ENCODE peak calls at places on chromosomes 5 and 9, in nine cellular contexts. One of them, this sample, is unnamed.

GRCh38 chr9:2494571-2494970 is 127.0 kb upstream of the VLDLR start:
- DNase-seq in NT2/D1: peak; percentile 66
- DNase-seq in ovary: no peak
- DNase-seq in tibial nerve: no peak
- DNase-seq in kidney epithelial cell: no peak
- DNase-seq in sigmoid colon: no peak
- DNase-seq in neural progenitor cell: no peak
- DNase-seq in ascending aorta: no peak
- DNase-seq in small intestine: no peak
- DNase-seq in this sample: no peak

GRCh38 chr5:150624334-150625163 is 15.9 kb upstream of the SYNPO start:
- DNase-seq in ovary: peak; percentile 58
- DNase-seq in kidney epithelial cell: no peak
- DNase-seq in small intestine: no peak
- DNase-seq in ascending aorta: no peak
- DNase-seq in tibial nerve: no peak
- DNase-seq in neural progenitor cell: peak; percentile 76
- DNase-seq in NT2/D1: no peak
- DNase-seq in sigmoid colon: no peak
- DNase-seq in this sample: peak; percentile 22

GRCh38 chr9:112355305-112355953 is 22.0 kb upstream of the PTBP3 start:
- DNase-seq in small intestine: no peak
- DNase-seq in kidney epithelial cell: no peak
- DNase-seq in ascending aorta: no peak
- DNase-seq in sigmoid colon: no peak
- DNase-seq in neural progenitor cell: no peak
- DNase-seq in tibial nerve: no peak
- DNase-seq in NT2/D1: no peak
- DNase-seq in ovary: peak; percentile 46
- DNase-seq in this sample: no peak

GRCh38 chr5:3342271-3343100 is 253.1 kb upstream of the IRX1 start:
- DNase-seq in NT2/D1: no peak
- DNase-seq in ovary: no peak
- DNase-seq in neural progenitor cell: no peak
- DNase-seq in sigmoid colon: peak; percentile 56
- DNase-seq in kidney epithelial cell: no peak
- DNase-seq in small intestine: no peak
- DNase-seq in ascending aorta: no peak
- DNase-seq in tibial nerve: no peak
- DNase-seq in this sample: no peak

GRCh38 chr5:175847503-175847902 is 23.9 kb upstream of the CPLX2 start:
- DNase-seq in ovary: no peak
- DNase-seq in sigmoid colon: no peak
- DNase-seq in tibial nerve: no peak
- DNase-seq in kidney epithelial cell: no peak
- DNase-seq in small intestine: no peak
- DNase-seq in neural progenitor cell: peak; percentile 80
- DNase-seq in ascending aorta: no peak
- DNase-seq in NT2/D1: no peak
- DNase-seq in this sample: no peak

GRCh38 chr5:36529142-36529541 is 77.3 kb upstream of the SLC1A3 start:
- DNase-seq in small intestine: no peak
- DNase-seq in NT2/D1: no peak
- DNase-seq in neural progenitor cell: no peak
- DNase-seq in ascending aorta: no peak
- DNase-seq in kidney epithelial cell: no peak
- DNase-seq in ovary: no peak
- DNase-seq in sigmoid colon: no peak
- DNase-seq in tibial nerve: no peak
- DNase-seq in this sample: no peak

GRCh38 chr5:96342581-96342980 is 90.5 kb downstream of the PCSK1 start:
- DNase-seq in tibial nerve: no peak
- DNase-seq in sigmoid colon: no peak
- DNase-seq in ascending aorta: no peak
- DNase-seq in kidney epithelial cell: peak; percentile 25
- DNase-seq in ovary: no peak
- DNase-seq in NT2/D1: no peak
- DNase-seq in small intestine: no peak
- DNase-seq in neural progenitor cell: no peak
- DNase-seq in this sample: no peak

GRCh38 chr5:172713809-172714490 is 57.0 kb downstream of the DUSP1 start:
- DNase-seq in ascending aorta: no peak
- DNase-seq in small intestine: no peak
- DNase-seq in NT2/D1: no peak
- DNase-seq in kidney epithelial cell: no peak
- DNase-seq in tibial nerve: no peak
- DNase-seq in sigmoid colon: peak; percentile 68
- DNase-seq in neural progenitor cell: no peak
- DNase-seq in ovary: no peak
- DNase-seq in this sample: no peak

GRCh38 chr9:75197521-75197920 is 109.2 kb downstream of the OSTF1 start:
- DNase-seq in kidney epithelial cell: peak; percentile 60
- DNase-seq in ovary: no peak
- DNase-seq in small intestine: peak; percentile 11
- DNase-seq in tibial nerve: no peak
- DNase-seq in neural progenitor cell: no peak
- DNase-seq in ascending aorta: no peak
- DNase-seq in NT2/D1: no peak
- DNase-seq in sigmoid colon: no peak
- DNase-seq in this sample: no peak

GRCh38 chr9:20200900-20201495 is 412.2 kb upstream of the SLC24A2 start:
- DNase-seq in kidney epithelial cell: no peak
- DNase-seq in ascending aorta: no peak
- DNase-seq in sigmoid colon: no peak
- DNase-seq in tibial nerve: no peak
- DNase-seq in ovary: no peak
- DNase-seq in NT2/D1: no peak
- DNase-seq in small intestine: no peak
- DNase-seq in neural progenitor cell: peak; percentile 81
- DNase-seq in this sample: no peak

GRCh38 chr9:117405950-117406705 is 8.7 kb downstream of the ASTN2 start:
- DNase-seq in kidney epithelial cell: no peak
- DNase-seq in sigmoid colon: no peak
- DNase-seq in neural progenitor cell: peak; percentile 53
- DNase-seq in NT2/D1: no peak
- DNase-seq in tibial nerve: no peak
- DNase-seq in ovary: no peak
- DNase-seq in ascending aorta: no peak
- DNase-seq in small intestine: no peak
- DNase-seq in this sample: no peak

GRCh38 chr5:171405615-171406014 is 13.8 kb upstream of the FGF18 start:
- DNase-seq in kidney epithelial cell: no peak
- DNase-seq in ascending aorta: no peak
- DNase-seq in ovary: no peak
- DNase-seq in sigmoid colon: no peak
- DNase-seq in neural progenitor cell: no peak
- DNase-seq in tibial nerve: no peak
- DNase-seq in NT2/D1: no peak
- DNase-seq in small intestine: no peak
- DNase-seq in this sample: no peak

GRCh38 chr5:96141749-96142148 is 180.1 kb upstream of the ELL2 start:
- DNase-seq in kidney epithelial cell: no peak
- DNase-seq in NT2/D1: no peak
- DNase-seq in ovary: no peak
- DNase-seq in tibial nerve: no peak
- DNase-seq in sigmoid colon: no peak
- DNase-seq in small intestine: no peak
- DNase-seq in ascending aorta: no peak
- DNase-seq in neural progenitor cell: no peak
- DNase-seq in this sample: no peak

GRCh38 chr9:113898596-113898995 is 22.5 kb downstream of the ZNF618 start:
- DNase-seq in kidney epithelial cell: peak; percentile 50
- DNase-seq in NT2/D1: no peak
- DNase-seq in ascending aorta: no peak
- DNase-seq in neural progenitor cell: no peak
- DNase-seq in sigmoid colon: no peak
- DNase-seq in small intestine: no peak
- DNase-seq in ovary: no peak
- DNase-seq in tibial nerve: no peak
- DNase-seq in this sample: no peak

GRCh38 chr9:33166263-33167083 is 663 bp downstream of the B4GALT1 start:
- DNase-seq in kidney epithelial cell: no peak
- DNase-seq in tibial nerve: no peak
- DNase-seq in ovary: no peak
- DNase-seq in neural progenitor cell: peak; percentile 21
- DNase-seq in small intestine: peak; percentile 61
- DNase-seq in sigmoid colon: peak; percentile 85
- DNase-seq in NT2/D1: no peak
- DNase-seq in ascending aorta: peak; percentile 74
- DNase-seq in this sample: peak; percentile 21

GRCh38 chr9:27247756-27248155 is 49.2 kb downstream of the EQTN start:
- DNase-seq in NT2/D1: peak; percentile 38
- DNase-seq in sigmoid colon: no peak
- DNase-seq in ascending aorta: no peak
- DNase-seq in kidney epithelial cell: no peak
- DNase-seq in neural progenitor cell: peak; percentile 71
- DNase-seq in ovary: no peak
- DNase-seq in tibial nerve: no peak
- DNase-seq in small intestine: peak; percentile 66
- DNase-seq in this sample: no peak

GRCh38 chr5:179379321-179379890 is 34.1 kb upstream of the ADAMTS2 start:
- DNase-seq in NT2/D1: no peak
- DNase-seq in kidney epithelial cell: no peak
- DNase-seq in tibial nerve: no peak
- DNase-seq in ascending aorta: no peak
- DNase-seq in small intestine: no peak
- DNase-seq in neural progenitor cell: no peak
- DNase-seq in sigmoid colon: no peak
- DNase-seq in ovary: no peak
- DNase-seq in this sample: no peak

GRCh38 chr9:95920024-95920423 is 44.5 kb downstream of the ERCC6L2 start:
- DNase-seq in ascending aorta: no peak
- DNase-seq in neural progenitor cell: no peak
- DNase-seq in tibial nerve: no peak
- DNase-seq in small intestine: no peak
- DNase-seq in kidney epithelial cell: no peak
- DNase-seq in sigmoid colon: no peak
- DNase-seq in NT2/D1: no peak
- DNase-seq in ovary: no peak
- DNase-seq in this sample: no peak
- H3K36me3 ChIP-seq in ascending aorta: peaks cover 13% of the 10 kb centered on the region
- H3K36me3 ChIP-seq in neural progenitor cell: peaks cover 49% of the 10 kb centered on the region
- H3K36me3 ChIP-seq in tibial nerve: no peaks in the 10 kb centered on the region
- H3K36me3 ChIP-seq in small intestine: peaks cover 2% of the 10 kb centered on the region
- H3K36me3 ChIP-seq in kidney epithelial cell: no peaks in the 10 kb centered on the region
- H3K36me3 ChIP-seq in sigmoid colon: peaks cover 12% of the 10 kb centered on the region
- H3K36me3 ChIP-seq in NT2/D1: peaks cover 75% of the 10 kb centered on the region
- H3K36me3 ChIP-seq in ovary: no peaks in the 10 kb centered on the region
- H3K36me3 ChIP-seq in this sample: peaks cover 21% of the 10 kb centered on the region

GRCh38 chr5:132503244-132503643 is 12.7 kb upstream of the IRF1 start:
- DNase-seq in tibial nerve: no peak
- DNase-seq in small intestine: no peak
- DNase-seq in ascending aorta: no peak
- DNase-seq in kidney epithelial cell: no peak
- DNase-seq in ovary: no peak
- DNase-seq in neural progenitor cell: no peak
- DNase-seq in sigmoid colon: no peak
- DNase-seq in NT2/D1: no peak
- DNase-seq in this sample: no peak

GRCh38 chr5:132500931-132501628 is 10.5 kb upstream of the IRF1 start:
- DNase-seq in sigmoid colon: peak; percentile 85
- DNase-seq in kidney epithelial cell: no peak
- DNase-seq in neural progenitor cell: peak; percentile 79
- DNase-seq in ascending aorta: peak; percentile 70
- DNase-seq in tibial nerve: no peak
- DNase-seq in small intestine: peak; percentile 97
- DNase-seq in NT2/D1: no peak
- DNase-seq in ovary: no peak
- DNase-seq in this sample: peak; percentile 77

GRCh38 chr5:132500244-132500930 is 9.8 kb upstream of the IRF1 start:
- DNase-seq in kidney epithelial cell: no peak
- DNase-seq in ovary: no peak
- DNase-seq in ascending aorta: peak; percentile 62
- DNase-seq in NT2/D1: no peak
- DNase-seq in sigmoid colon: no peak
- DNase-seq in neural progenitor cell: no peak
- DNase-seq in small intestine: no peak
- DNase-seq in tibial nerve: no peak
- DNase-seq in this sample: no peak

GRCh38 chr5:132501629-132501956 is 11.0 kb upstream of the IRF1 start:
- DNase-seq in ovary: no peak
- DNase-seq in ascending aorta: no peak
- DNase-seq in tibial nerve: no peak
- DNase-seq in neural progenitor cell: no peak
- DNase-seq in sigmoid colon: no peak
- DNase-seq in small intestine: no peak
- DNase-seq in NT2/D1: no peak
- DNase-seq in kidney epithelial cell: no peak
- DNase-seq in this sample: no peak

GRCh38 chr5:132501961-132502931 is 11.7 kb upstream of the IRF1 start:
- DNase-seq in kidney epithelial cell: no peak
- DNase-seq in NT2/D1: no peak
- DNase-seq in small intestine: peak; percentile 90
- DNase-seq in ovary: no peak
- DNase-seq in tibial nerve: no peak
- DNase-seq in neural progenitor cell: no peak
- DNase-seq in sigmoid colon: no peak
- DNase-seq in ascending aorta: peak; percentile 61
- DNase-seq in this sample: no peak
- H3K36me3 ChIP-seq in kidney epithelial cell: no peaks in the 10 kb centered on the region
- H3K36me3 ChIP-seq in NT2/D1: no peaks in the 10 kb centered on the region
- H3K36me3 ChIP-seq in small intestine: no peaks in the 10 kb centered on the region
- H3K36me3 ChIP-seq in ovary: no peaks in the 10 kb centered on the region
- H3K36me3 ChIP-seq in tibial nerve: no peaks in the 10 kb centered on the region
- H3K36me3 ChIP-seq in neural progenitor cell: no peaks in the 10 kb centered on the region
- H3K36me3 ChIP-seq in sigmoid colon: no peaks in the 10 kb centered on the region
- H3K36me3 ChIP-seq in ascending aorta: no peaks in the 10 kb centered on the region
- H3K36me3 ChIP-seq in this sample: no peaks in the 10 kb centered on the region

GRCh38 chr5:180797256-180798192 is 5.1 kb downstream of the MGAT1 start:
- DNase-seq in ascending aorta: no peak
- DNase-seq in neural progenitor cell: no peak
- DNase-seq in NT2/D1: no peak
- DNase-seq in sigmoid colon: peak; percentile 49
- DNase-seq in ovary: no peak
- DNase-seq in small intestine: no peak
- DNase-seq in tibial nerve: no peak
- DNase-seq in kidney epithelial cell: no peak
- DNase-seq in this sample: no peak
- H3K36me3 ChIP-seq in ascending aorta: peaks cover 11% of the 10 kb centered on the region
- H3K36me3 ChIP-seq in neural progenitor cell: no peaks in the 10 kb centered on the region
- H3K36me3 ChIP-seq in NT2/D1: peaks cover 54% of the 10 kb centered on the region
- H3K36me3 ChIP-seq in sigmoid colon: peaks cover 4% of the 10 kb centered on the region
- H3K36me3 ChIP-seq in ovary: no peaks in the 10 kb centered on the region
- H3K36me3 ChIP-seq in small intestine: no peaks in the 10 kb centered on the region
- H3K36me3 ChIP-seq in tibial nerve: peaks cover under 1% of the 10 kb centered on the region
- H3K36me3 ChIP-seq in kidney epithelial cell: peaks cover 1% of the 10 kb centered on the region
- H3K36me3 ChIP-seq in this sample: peaks cover 7% of the 10 kb centered on the region

DNA sequence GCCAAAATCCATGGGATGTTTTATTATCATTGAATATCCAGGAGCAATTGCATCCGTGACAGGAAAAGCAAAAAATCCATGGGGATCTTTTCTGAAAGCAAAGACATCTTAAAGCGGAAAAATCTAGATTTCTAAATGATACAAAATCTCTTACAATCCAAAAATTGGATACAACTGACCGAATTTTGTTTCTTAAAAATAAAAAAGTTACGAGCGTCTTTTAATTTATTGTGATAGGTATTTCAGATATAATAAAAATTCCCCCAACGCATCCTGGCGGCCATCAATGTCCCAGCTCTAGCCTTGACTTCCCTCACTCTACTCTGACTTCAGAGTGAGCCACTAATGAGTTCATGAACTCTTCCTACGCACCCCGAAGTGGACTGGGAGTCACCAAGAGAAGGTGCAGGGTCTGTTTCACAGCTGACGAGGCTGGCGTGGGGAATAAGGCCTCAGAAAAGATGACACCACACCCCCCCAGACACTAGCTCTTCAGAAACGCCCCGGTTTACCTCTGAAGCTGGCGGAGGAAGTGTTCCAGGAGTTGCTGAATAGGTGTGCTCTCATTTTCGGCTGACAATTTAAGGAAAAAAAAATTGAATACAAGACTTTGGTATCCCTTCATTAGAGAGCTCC is 3.4 kb downstream of the BRD9 start:
- DNase-seq in tibial nerve: no peak
- DNase-seq in ovary: peak; percentile 5
- DNase-seq in kidney epithelial cell: no peak
- DNase-seq in neural progenitor cell: no peak
- DNase-seq in NT2/D1: no peak
- DNase-seq in small intestine: no peak
- DNase-seq in ascending aorta: no peak
- DNase-seq in sigmoid colon: peak; percentile 30
- DNase-seq in this sample: no peak
- H3K36me3 ChIP-seq in tibial nerve: no peaks in the 10 kb centered on the region
- H3K36me3 ChIP-seq in ovary: no peaks in the 10 kb centered on the region
- H3K36me3 ChIP-seq in kidney epithelial cell: no peaks in the 10 kb centered on the region
- H3K36me3 ChIP-seq in neural progenitor cell: peaks cover 4% of the 10 kb centered on the region
- H3K36me3 ChIP-seq in NT2/D1: peaks cover 82% of the 10 kb centered on the region
- H3K36me3 ChIP-seq in small intestine: no peaks in the 10 kb centered on the region
- H3K36me3 ChIP-seq in ascending aorta: peaks cover 63% of the 10 kb centered on the region
- H3K36me3 ChIP-seq in sigmoid colon: peaks cover 49% of the 10 kb centered on the region
- H3K36me3 ChIP-seq in this sample: peaks cover 53% of the 10 kb centered on the region